ENCODE peak calls at places on chromosomes 6 and 20, in five cellular contexts. Q is IMR-90, D is HepG2, F is K562, L is H1. V is an unnamed sample.

GRCh38 chr6:167341665-167342655 is 17.1 kb downstream of the TTLL2 start:
- DNase-seq in D (peak; percentile 100), F (no peak), Q (no peak), L (no peak), V (no peak)

GRCh38 chr6:135722679-135723078 is 128.8 kb upstream of the PDE7B start:
- DNase-seq in F (no peak), L (no peak), D (peak; percentile 5), Q (peak; percentile 94), V (peak; percentile 72)

GRCh38 chr6:7442467-7442866 is 52.9 kb downstream of the RIOK1 start:
- DNase-seq in D (no peak), F (no peak), L (no peak), Q (no peak), V (no peak)

GRCh38 chr6:31383149-31383548 is 20.2 kb upstream of the MICA start:
- DNase-seq in D (no peak), F (no peak), L (no peak), Q (no peak), V (no peak)

GRCh38 chr20:3563548-3564177 is 92.8 kb downstream of the ATRN start:
- DNase-seq in L (no peak), F (peak; percentile 15), Q (peak; percentile 69), D (peak; percentile 63), V (peak; percentile 37)

GRCh38 chr20:31606928-31607639 is 2.0 kb downstream of the ID1 start:
- DNase-seq in D (peak; percentile 99), Q (peak; percentile 67), F (peak; percentile 90), L (peak; percentile 62), V (peak; percentile 80)

GRCh38 chr6:17591292-17591691 is 8.8 kb upstream of the FAM8A1 start:
- DNase-seq in L (no peak), Q (no peak), F (no peak), D (no peak), V (no peak)

GRCh38 chr6:170423030-170423429 is 116.5 kb downstream of the FAM120B start:
- DNase-seq in Q (no peak), F (no peak), L (peak; percentile 74), D (no peak), V (no peak)

GRCh38 chr6:46790359-46790874 is 2.8 kb upstream of the MEP1A start:
- DNase-seq in Q (no peak), L (no peak), D (no peak), F (no peak), V (no peak)

GRCh38 chr20:17995967-17996819 is 27.4 kb downstream of the MGME1 start:
- DNase-seq in L (no peak), F (peak; percentile 52), Q (peak; percentile 74), D (peak; percentile 70), V (peak; percentile 58)

GRCh38 chr6:142871910-142872331 is 73.1 kb downstream of the HIVEP2 start:
- DNase-seq in D (peak; percentile 83), F (no peak), L (no peak), Q (peak; percentile 96), V (no peak)

DNA sequence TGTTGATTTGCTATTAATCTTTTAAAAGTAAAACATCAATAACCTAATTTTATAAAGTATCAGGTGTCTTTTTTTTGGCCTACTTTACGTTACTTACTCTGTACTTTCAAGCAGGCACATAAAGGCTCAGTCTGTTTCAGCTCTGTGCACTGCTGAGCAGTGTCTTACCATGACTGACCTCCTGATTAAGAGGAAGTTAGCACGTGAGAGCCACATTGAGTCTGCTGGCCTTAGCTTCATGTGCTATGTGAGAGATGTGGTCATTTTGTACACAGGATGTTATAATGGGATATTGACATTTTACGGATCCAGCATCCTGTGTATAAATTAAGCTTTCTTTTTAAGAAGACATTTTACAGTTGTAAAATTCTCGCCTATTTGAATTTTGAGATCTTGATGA is 31.9 kb downstream of the ARID1B start:
- DNase-seq in F (no peak), L (no peak), Q (peak; percentile 55), D (no peak), V (no peak)
- TF ChIP-seq MAFK in F (no peak), L (no peak), Q (no peak), D (no peak), V (no peak)

GRCh38 chr6:40796280-40797223 is 209.4 kb upstream of the LRFN2 start:
- DNase-seq in Q (no peak), L (no peak), F (no peak), D (no peak), V (no peak)
- TF ChIP-seq MAFK in Q (no peak), L (no peak), F (no peak), D (no peak), V (no peak)

DNA sequence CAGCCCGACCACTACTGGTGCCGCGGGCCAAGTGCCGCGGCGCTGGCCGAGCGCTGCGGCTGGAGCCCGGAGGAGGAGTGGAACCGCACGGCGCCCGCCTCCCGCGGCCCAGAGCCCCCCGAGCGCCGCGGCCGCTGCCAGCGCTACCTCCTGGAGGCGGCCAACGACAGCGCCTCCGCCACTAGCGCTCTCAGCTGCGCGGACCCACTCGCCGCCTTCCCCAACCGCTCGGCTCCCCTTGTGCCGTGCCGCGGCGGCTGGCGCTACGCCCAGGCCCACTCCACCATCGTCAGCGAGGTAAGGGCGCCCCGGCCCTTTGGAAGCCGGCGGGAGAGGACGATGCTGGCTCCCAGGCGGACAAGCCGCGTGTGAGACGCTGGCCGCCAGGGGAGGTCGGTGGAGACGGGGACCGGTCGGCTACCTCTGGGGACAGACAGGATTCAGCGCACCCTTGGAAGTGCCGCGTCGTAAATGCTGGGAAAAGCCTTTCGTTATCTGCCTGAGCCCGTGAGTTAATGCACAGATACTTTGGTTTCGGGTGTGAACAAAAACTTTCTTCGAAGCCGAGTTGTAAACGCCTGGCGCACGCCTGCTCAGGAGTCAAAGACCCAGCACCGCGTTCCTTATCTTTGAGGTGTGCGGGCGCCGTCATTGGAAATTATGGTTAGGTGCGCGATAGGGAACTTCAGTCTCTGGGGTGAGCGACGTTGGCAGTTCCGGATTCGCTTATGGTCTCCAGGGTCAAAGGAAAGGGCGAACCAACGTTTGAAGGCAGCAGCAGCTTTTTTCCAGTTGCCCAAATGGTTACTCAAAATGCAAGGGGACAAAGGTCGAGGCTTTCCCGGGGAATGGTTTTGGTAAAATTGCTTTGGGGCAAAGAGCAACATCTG is 619 bp downstream of the SLC22A3 start:
- DNase-seq in L (peak; percentile 77), Q (no peak), D (peak; percentile 87), F (no peak), V (peak; percentile 51)
- TF ChIP-seq MAFK in L (no peak), Q (no peak), D (no peak), F (no peak), V (no peak)

DNA sequence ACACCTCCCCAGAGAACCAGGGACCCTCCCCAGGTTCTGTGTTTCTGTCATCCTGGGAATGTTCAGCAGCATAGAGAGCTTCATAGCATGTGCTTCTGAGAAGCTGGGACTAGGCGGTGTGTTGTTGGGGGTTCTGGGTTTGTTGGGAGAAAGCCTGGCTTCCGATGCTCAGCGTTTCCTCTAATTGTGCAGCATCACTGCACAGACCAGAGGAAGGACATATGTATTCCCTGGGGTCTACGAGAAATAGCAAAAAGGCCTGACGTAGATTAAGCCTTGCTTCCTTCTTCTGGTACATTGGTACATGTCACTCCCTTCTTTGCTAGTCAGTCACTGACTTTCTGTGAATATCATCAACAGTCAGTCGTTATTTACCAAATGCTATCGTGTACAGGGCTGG is 96.9 kb upstream of the SGK1 start:
- DNase-seq in F (no peak), L (no peak), Q (no peak), D (no peak), V (no peak)
- TF ChIP-seq MAFK in F (no peak), L (no peak), Q (no peak), D (no peak), V (no peak)